ENCODE peak calls at places on chromosomes 12 and 14, in four cellular contexts. K, L, M and P are unnamed samples.

GRCh38 chr12:9784816-9785215 is 24.1 kb upstream of the CD69 start:
- DNase-seq in M (no peak), K (no peak), L (no peak), P (no peak)

GRCh38 chr14:49598479-49599301 is at the start of gene LRR1:
- DNase-seq in L (peak), M (peak), K (peak), P (peak)

GRCh38 chr12:22110176-22110575 is 64.2 kb downstream of the CMAS start:
- DNase-seq in K (no peak), L (no peak), M (no peak), P (no peak)

GRCh38 chr12:113274848-113275247 is 53.6 kb downstream of the TPCN1 start:
- DNase-seq in L (no peak), M (no peak), K (no peak), P (peak)

GRCh38 chr12:26658991-26659390 is 174.0 kb downstream of the ITPR2 start:
- DNase-seq in K (no peak), M (no peak), L (no peak), P (no peak)

GRCh38 chr12:43501705-43502104 is 50.3 kb downstream of the ADAMTS20 start:
- DNase-seq in L (peak), M (no peak), K (no peak), P (no peak)

GRCh38 chr12:31783996-31784645 is 55.3 kb upstream of the AMN1 start:
- DNase-seq in L (no peak), M (no peak), K (no peak), P (no peak)

GRCh38 chr12:110744697-110745264 is 2.1 kb upstream of the PPP1CC start:
- DNase-seq in L (peak), K (no peak), M (no peak), P (peak)

GRCh38 chr12:3132636-3133409 is 55.6 kb downstream of the TSPAN9 start:
- DNase-seq in M (peak), K (no peak), L (no peak), P (no peak)

GRCh38 chr12:55739025-55739378 is 3.9 kb upstream of the GDF11 start:
- DNase-seq in M (no peak), L (no peak), K (no peak), P (no peak)

GRCh38 chr12:2669560-2669959 is 125.2 kb upstream of the FKBP4 start:
- DNase-seq in K (no peak), L (no peak), M (peak), P (no peak)

GRCh38 chr14:77039285-77040058 is 11.0 kb upstream of the IRF2BPL start:
- DNase-seq in L (no peak), K (no peak), M (no peak), P (no peak)

GRCh38 chr14:74882103-74882920 is 596 bp downstream of the DLST start:
- DNase-seq in M (no peak), K (peak), L (peak), P (peak)

GRCh38 chr14:87264796-87265195 is 728.2 kb downstream of the GALC start:
- DNase-seq in K (no peak), M (no peak), L (no peak), P (no peak)

GRCh38 chr12:2651061-2651965 is 143.5 kb upstream of the FKBP4 start:
- DNase-seq in L (no peak), M (peak), K (no peak), P (peak)

GRCh38 chr12:68370006-68370590 is 37.9 kb upstream of the MDM1 start:
- DNase-seq in K (no peak), L (no peak), M (no peak), P (no peak)

GRCh38 chr14:100345711-100346110 is 22.6 kb downstream of the SLC25A47 start:
- DNase-seq in L (no peak), K (no peak), M (no peak), P (no peak)

GRCh38 chr12:47577213-47577612 is 128.6 kb downstream of the RPAP3 start:
- DNase-seq in L (no peak), K (no peak), M (no peak), P (no peak)

GRCh38 chr12:64236549-64236948 is 14.5 kb upstream of the KICS2 start:
- DNase-seq in L (no peak), M (no peak), K (no peak), P (no peak)

GRCh38 chr12:1529228-1529861 is 65.0 kb downstream of the FBXL14 start:
- DNase-seq in M (no peak), K (no peak), L (no peak), P (no peak)

GRCh38 chr12:56128669-56129209 is 672 bp downstream of the ESYT1 start:
- DNase-seq in L (no peak), M (peak), K (peak), P (no peak)

GRCh38 chr12:91877022-91877421 is 268.6 kb downstream of the BTG1 start:
- DNase-seq in M (peak), L (peak), K (peak), P (peak)

GRCh38 chr12:48934312-48934706 is 9.0 kb upstream of the FKBP11 start:
- DNase-seq in K (no peak), L (no peak), M (no peak), P (no peak)

GRCh38 chr12:16526693-16527092 is 79.3 kb downstream of the LMO3 start:
- DNase-seq in M (no peak), L (no peak), K (no peak), P (no peak)

GRCh38 chr14:47227051-47227600 is 448.3 kb downstream of the MDGA2 start:
- DNase-seq in K (no peak), M (no peak), L (no peak), P (no peak)

DNA sequence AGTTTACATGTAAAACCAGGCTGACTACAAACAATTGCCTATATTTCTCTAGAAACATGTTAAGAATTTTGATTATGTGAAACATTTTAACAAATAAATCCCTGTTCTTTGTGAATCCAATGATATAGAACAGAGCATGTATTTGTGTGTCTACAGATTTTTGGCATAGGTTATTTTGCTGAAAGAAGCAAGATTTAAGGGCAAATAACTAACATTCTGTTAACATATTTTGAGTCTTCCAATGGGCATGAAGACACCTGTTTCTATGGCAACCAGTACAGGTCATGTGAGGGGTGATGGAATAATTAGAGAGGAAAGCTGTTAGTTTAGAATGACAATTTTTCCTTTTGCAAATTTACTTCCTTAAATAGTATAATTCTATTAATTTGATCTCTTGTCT is 8.8 kb downstream of the ART4 start:
- DNase-seq in M (no peak), L (no peak), K (no peak), P (no peak)
- TF ChIP-seq CTCF in M (no peak), L (no peak), K (no peak), P (no peak)

GRCh38 chr14:55245657-55246268 is 25.5 kb upstream of the FBXO34 start:
- DNase-seq in M (no peak), L (peak), K (no peak), P (no peak)

GRCh38 chr14:55243813-55244212 is 27.4 kb upstream of the FBXO34 start:
- DNase-seq in L (no peak), M (no peak), K (no peak), P (no peak)

GRCh38 chr14:55237999-55238680 is 33.1 kb upstream of the FBXO34 start:
- DNase-seq in K (no peak), L (no peak), M (no peak), P (no peak)

GRCh38 chr14:55241673-55242072 is 29.5 kb upstream of the FBXO34 start:
- DNase-seq in M (no peak), K (no peak), L (no peak), P (no peak)

DNA sequence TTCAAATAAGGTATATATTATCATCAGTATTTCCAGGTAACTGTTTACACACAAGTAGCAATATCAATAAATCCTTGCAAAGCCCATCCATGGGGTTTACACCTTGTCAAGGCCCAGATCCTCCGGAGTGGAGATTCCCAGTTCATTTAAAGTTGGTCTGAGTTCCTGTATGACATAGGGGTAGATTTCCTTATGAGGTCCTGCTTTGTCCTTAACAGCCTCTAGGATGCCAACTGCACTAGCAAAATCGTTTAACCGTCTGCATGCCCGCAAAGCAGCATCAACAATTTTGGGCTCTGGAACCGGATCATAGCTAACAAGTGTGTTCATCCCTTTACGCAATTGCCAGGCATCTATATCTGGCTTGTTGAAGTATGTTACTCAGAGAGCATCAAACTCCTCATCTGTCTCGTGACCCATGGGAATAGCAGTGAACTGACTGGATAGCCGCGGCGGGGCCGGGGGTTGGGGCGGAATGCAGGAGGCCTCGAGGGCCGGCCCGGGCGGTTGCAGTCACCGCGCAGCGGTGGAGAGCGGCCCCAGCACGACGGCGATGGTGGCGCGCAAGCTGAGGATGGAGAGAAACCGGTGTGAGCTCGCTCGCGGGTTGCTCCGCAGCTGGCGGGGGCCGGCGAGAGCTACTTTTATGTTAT is 30.6 kb upstream of the FBXO34 start:
- DNase-seq in K (no peak), L (peak), M (no peak), P (no peak)
- H3K4me3 ChIP-seq in K (no peak), L (peak), M (no peak), P (no peak)

GRCh38 chr14:54226103-54226502 is 170.7 kb upstream of the CDKN3 start:
- DNase-seq in L (no peak), K (no peak), M (no peak), P (no peak)
- TF ChIP-seq CTCF in L (no peak), K (no peak), M (no peak), P (no peak)

GRCh38 chr12:131773582-131774221 is 54.5 kb upstream of the MMP17 start:
- DNase-seq in M (peak), K (no peak), L (no peak), P (no peak)
- H3K4me3 ChIP-seq in M (no peak), K (no peak), L (no peak), P (no peak)

DNA sequence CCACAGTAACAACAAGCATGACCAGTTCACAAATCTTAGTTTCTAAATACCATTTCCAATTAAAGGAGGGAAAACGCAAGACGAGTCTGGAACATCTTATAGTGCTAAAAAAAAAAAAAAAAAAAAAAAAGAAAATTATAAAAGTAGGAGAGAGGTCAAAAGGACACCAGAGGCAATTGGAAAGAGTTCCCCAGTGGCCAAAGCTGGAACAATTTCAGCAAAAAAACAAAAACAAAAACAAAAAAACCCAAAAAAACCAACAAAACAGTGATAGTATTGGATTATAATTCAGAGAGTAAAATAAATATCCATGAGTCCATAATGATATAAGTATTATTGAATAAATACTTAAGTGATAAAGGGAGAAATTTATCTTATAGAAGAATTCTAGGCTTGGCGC is 10.3 kb upstream of the NAP1L1 start:
- DNase-seq in M (no peak), L (no peak), K (no peak), P (no peak)
- TF ChIP-seq CTCF in M (no peak), L (no peak), K (no peak), P (no peak)

GRCh38 chr12:123267991-123268843 is 3.4 kb downstream of the CDK2AP1 start:
- DNase-seq in K (peak), L (no peak), M (peak), P (peak)
- H3K4me3 ChIP-seq in K (peak), L (no peak), M (no peak), P (no peak)

DNA sequence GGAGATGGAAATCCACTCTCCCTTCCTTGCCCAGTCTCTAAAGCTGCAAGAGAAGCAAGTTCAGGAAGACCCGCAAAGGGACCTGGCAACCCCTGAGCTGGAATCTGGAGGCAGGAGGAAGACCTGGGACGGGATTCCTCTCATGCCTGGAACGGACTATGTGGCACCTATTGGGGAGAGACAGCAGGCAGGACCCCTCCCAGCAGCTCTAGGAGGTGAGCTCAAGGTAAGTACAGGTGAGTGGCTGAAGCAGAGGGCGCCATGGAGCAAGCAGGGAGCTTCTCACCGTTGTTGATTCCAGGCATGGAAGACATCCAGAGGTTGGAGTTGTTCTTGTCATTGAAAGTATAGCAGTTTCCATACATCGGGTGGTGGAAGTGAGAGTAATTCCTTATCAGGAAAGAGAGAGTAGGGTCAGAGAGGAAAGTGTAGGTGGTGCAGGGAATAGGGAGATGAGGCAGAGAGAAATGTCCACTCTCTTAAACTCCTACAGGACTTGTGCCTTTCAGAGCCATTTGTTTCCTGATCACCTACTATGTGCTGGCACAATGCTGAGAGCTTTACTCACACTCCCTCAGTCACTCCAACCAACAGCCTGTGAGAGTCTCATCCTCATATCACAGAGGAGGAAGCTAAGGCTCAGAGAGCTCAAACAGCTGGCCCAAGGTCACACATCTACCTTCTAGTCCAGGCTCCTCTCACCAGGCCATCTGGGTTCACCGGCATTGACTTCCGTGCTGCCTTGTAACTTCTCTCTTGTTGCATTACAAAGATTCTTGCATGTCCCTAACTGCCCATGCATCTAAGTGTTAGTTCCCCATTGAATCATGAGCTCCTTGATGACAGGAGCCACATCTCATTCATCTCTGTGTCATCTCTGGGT is 13.9 kb upstream of the TNFRSF1A start:
- DNase-seq in M (no peak), K (no peak), L (no peak), P (no peak)
- TF ChIP-seq CTCF in M (no peak), K (no peak), L (no peak), P (peak)

DNA sequence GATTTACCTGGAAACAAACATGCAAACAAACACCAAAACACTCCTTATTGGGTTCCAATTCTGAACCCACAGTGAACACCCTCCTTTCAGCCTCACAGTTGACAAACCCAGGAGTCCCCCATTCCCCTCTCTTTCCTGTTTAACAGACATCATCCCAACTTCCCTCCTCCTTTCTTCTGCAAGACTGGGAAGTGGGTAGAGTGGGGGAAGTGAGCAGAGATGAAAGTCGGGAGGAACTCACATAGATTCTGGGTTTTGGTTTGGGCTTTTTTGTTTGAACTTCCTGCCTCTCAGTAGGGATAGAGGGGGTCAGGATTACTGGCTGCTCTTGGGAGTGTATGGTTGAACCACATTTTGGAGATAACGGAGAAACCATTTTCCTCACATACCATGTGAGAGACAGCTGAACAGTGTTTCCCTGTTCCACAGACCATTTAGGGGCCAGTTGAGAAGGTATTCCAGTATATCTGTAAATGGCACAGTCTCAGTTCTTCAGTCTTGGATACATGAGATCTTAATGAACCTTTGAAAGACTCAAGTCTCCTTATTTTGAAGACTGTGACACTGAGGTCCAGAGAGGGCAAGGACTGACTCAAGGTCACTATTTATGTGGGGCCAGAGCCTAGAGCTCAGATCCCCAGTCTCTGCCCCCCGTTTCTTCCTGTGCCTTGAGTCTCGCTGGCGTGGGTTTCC is 3.9 kb upstream of the GPR84 start:
- DNase-seq in M (no peak), K (no peak), L (no peak), P (no peak)
- H3K4me3 ChIP-seq in M (no peak), K (peak), L (no peak), P (no peak)

DNA sequence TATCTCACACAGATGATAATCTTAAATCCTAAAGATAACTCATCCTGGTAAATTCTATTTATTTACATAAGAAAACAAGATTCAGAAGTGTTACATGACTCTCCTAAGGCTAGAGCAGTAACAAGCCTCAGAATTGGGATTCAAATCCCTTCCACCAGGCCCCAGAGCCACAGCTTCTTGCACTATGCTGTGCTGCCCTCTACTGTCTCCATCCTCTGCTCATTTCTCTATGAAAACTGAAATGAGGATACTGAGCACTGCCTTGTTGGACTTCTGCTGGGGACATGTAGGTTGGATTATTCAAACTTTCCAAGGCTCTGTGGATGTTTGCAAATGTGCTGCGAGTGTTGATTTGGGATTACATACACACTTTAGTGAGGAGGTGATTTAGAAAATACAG is 23.5 kb upstream of the C12orf50 start:
- DNase-seq in L (peak), M (no peak), K (no peak), P (peak)
- TF ChIP-seq CTCF in L (peak), M (no peak), K (peak), P (peak)

GRCh38 chr12:53180270-53180930 is at the start of the genes CSAD and ZNF740:
- DNase-seq in L (peak), M (peak), K (peak), P (peak)

GRCh38 chr12:53179694-53180269 is 740 bp upstream of the ZNF740 start:
- DNase-seq in M (no peak), L (no peak), K (no peak), P (no peak)

GRCh38 chr12:53180931-53181645 is 363 bp upstream of the CSAD start:
- DNase-seq in L (peak), K (peak), M (peak), P (peak)

GRCh38 chr12:53182836-53183235 is 2.1 kb upstream of the CSAD start:
- DNase-seq in M (no peak), L (no peak), K (no peak), P (peak)

GRCh38 chr12:53181935-53182334 is 1.2 kb upstream of the CSAD start:
- DNase-seq in M (no peak), L (no peak), K (no peak), P (peak)
- H3K4me3 ChIP-seq in M (no peak), L (peak), K (peak), P (no peak)